ENCODE peak calls at places on chromosomes 13 and 19, in six cellular contexts. One of them, this sample, is unnamed.

GRCh38 chr19:1254081-1254527 is 5.7 kb downstream of the MIDN start:
- DNase-seq in fibroblast of lung: no peak
- DNase-seq in NCI-H2029: no peak
- DNase-seq in psoas muscle: peak
- DNase-seq in SHP77: no peak
- DNase-seq in left ventricle myocardium inferior: no peak
- DNase-seq in this sample: no peak

GRCh38 chr13:33153421-33154381 is 131.9 kb downstream of the STARD13 start:
- DNase-seq in NCI-H2029: no peak
- DNase-seq in SHP77: no peak
- DNase-seq in psoas muscle: no peak
- DNase-seq in left ventricle myocardium inferior: peak
- DNase-seq in fibroblast of lung: peak
- DNase-seq in this sample: no peak

GRCh38 chr13:26344980-26345379 is 91.1 kb downstream of the CDK8 start:
- DNase-seq in fibroblast of lung: peak
- DNase-seq in NCI-H2029: no peak
- DNase-seq in SHP77: no peak
- DNase-seq in left ventricle myocardium inferior: no peak
- DNase-seq in psoas muscle: no peak
- DNase-seq in this sample: no peak

GRCh38 chr19:8366961-8367326 is 3.0 kb downstream of the ANGPTL4 start:
- DNase-seq in psoas muscle: no peak
- DNase-seq in left ventricle myocardium inferior: no peak
- DNase-seq in SHP77: no peak
- DNase-seq in NCI-H2029: no peak
- DNase-seq in fibroblast of lung: peak
- DNase-seq in this sample: no peak

GRCh38 chr13:105083986-105084385 is 1451.5 kb downstream of the EFNB2 start:
- DNase-seq in psoas muscle: no peak
- DNase-seq in left ventricle myocardium inferior: no peak
- DNase-seq in fibroblast of lung: no peak
- DNase-seq in SHP77: no peak
- DNase-seq in NCI-H2029: no peak
- DNase-seq in this sample: no peak

GRCh38 chr13:109904218-109904617 is 117.8 kb upstream of the IRS2 start:
- DNase-seq in psoas muscle: no peak
- DNase-seq in NCI-H2029: no peak
- DNase-seq in left ventricle myocardium inferior: no peak
- DNase-seq in fibroblast of lung: no peak
- DNase-seq in SHP77: peak
- DNase-seq in this sample: no peak

GRCh38 chr13:80663788-80664187 is 322.9 kb upstream of the SPRY2 start:
- DNase-seq in psoas muscle: no peak
- DNase-seq in NCI-H2029: no peak
- DNase-seq in SHP77: no peak
- DNase-seq in fibroblast of lung: no peak
- DNase-seq in left ventricle myocardium inferior: no peak
- DNase-seq in this sample: no peak

GRCh38 chr19:29277107-29277506 is 64.2 kb upstream of the UQCRFS1 start:
- DNase-seq in NCI-H2029: no peak
- DNase-seq in SHP77: peak
- DNase-seq in fibroblast of lung: no peak
- DNase-seq in psoas muscle: no peak
- DNase-seq in left ventricle myocardium inferior: no peak
- DNase-seq in this sample: no peak

GRCh38 chr19:36001605-36002004 is 6.6 kb downstream of the SDHAF1 start:
- DNase-seq in left ventricle myocardium inferior: no peak
- DNase-seq in SHP77: no peak
- DNase-seq in psoas muscle: no peak
- DNase-seq in fibroblast of lung: no peak
- DNase-seq in NCI-H2029: no peak
- DNase-seq in this sample: no peak

GRCh38 chr19:17806945-17807344 is 12.0 kb downstream of the B3GNT3 start:
- DNase-seq in NCI-H2029: no peak
- DNase-seq in SHP77: no peak
- DNase-seq in fibroblast of lung: no peak
- DNase-seq in psoas muscle: no peak
- DNase-seq in left ventricle myocardium inferior: no peak
- DNase-seq in this sample: peak

GRCh38 chr13:101474419-101474957 is 22.0 kb downstream of the ITGBL1 start:
- DNase-seq in psoas muscle: no peak
- DNase-seq in fibroblast of lung: peak
- DNase-seq in SHP77: no peak
- DNase-seq in NCI-H2029: no peak
- DNase-seq in left ventricle myocardium inferior: no peak
- DNase-seq in this sample: peak

GRCh38 chr19:47725759-47726401 is 12.7 kb downstream of the EHD2 start:
- DNase-seq in psoas muscle: no peak
- DNase-seq in left ventricle myocardium inferior: no peak
- DNase-seq in fibroblast of lung: no peak
- DNase-seq in SHP77: no peak
- DNase-seq in NCI-H2029: no peak
- DNase-seq in this sample: peak

GRCh38 chr13:108226184-108226583 is 8.0 kb downstream of the ABHD13 start:
- DNase-seq in fibroblast of lung: no peak
- DNase-seq in SHP77: no peak
- DNase-seq in psoas muscle: no peak
- DNase-seq in left ventricle myocardium inferior: no peak
- DNase-seq in NCI-H2029: no peak
- DNase-seq in this sample: no peak

GRCh38 chr13:35711909-35712308 is 235.4 kb upstream of the MAB21L1 start:
- DNase-seq in NCI-H2029: no peak
- DNase-seq in fibroblast of lung: no peak
- DNase-seq in SHP77: no peak
- DNase-seq in left ventricle myocardium inferior: no peak
- DNase-seq in psoas muscle: no peak
- DNase-seq in this sample: no peak

This sample was measured in A549.